ENCODE peak calls at places on chromosomes 12 and 14, in ten cellular contexts. P, F, T, G, S, I, C, W, K and Q are unnamed samples.

GRCh38 chr14:53409974-53410373 is 256.9 kb upstream of the DDHD1 start:
- DNase-seq in W (no peak), C (no peak), P (no peak), T (no peak), G (no peak), F (no peak), S (no peak), K (no peak), I (no peak), Q (no peak)

GRCh38 chr14:100832311-100832960 is 6.5 kb downstream of the MEG3 start:
- DNase-seq in G (no peak), F (no peak), I (no peak), P (no peak), W (no peak), S (no peak), K (no peak), C (no peak), T (no peak), Q (no peak)

GRCh38 chr12:81170072-81170471 is 92.2 kb downstream of the ACSS3 start:
- DNase-seq in C (no peak), S (no peak), I (no peak), T (peak; percentile 19), P (no peak), W (no peak), F (no peak), G (no peak), K (no peak), Q (no peak)

GRCh38 chr12:76069339-76069738 is 15.1 kb downstream of the NAP1L1 start:
- DNase-seq in F (no peak), W (no peak), K (no peak), P (no peak), G (no peak), I (no peak), C (no peak), T (no peak), S (no peak), Q (no peak)

GRCh38 chr12:121576851-121577391 is 3.9 kb downstream of the KDM2B start:
- DNase-seq in F (no peak), S (no peak), G (no peak), T (no peak), I (peak; percentile 93), K (no peak), W (no peak), P (no peak), C (peak; percentile 58), Q (no peak)

GRCh38 chr12:39575498-39575875 is 44.1 kb downstream of the ABCD2 start:
- DNase-seq in C (no peak), G (no peak), I (no peak), F (no peak), T (no peak), P (no peak), K (no peak), S (no peak), W (no peak), Q (no peak)

GRCh38 chr12:905273-906076 is 44.0 kb downstream of the RAD52 start:
- DNase-seq in G (no peak), T (no peak), S (no peak), K (no peak), I (no peak), P (no peak), F (no peak), W (no peak), C (no peak), Q (no peak)

GRCh38 chr12:75996907-75997447 is 34.6 kb downstream of the PHLDA1 start:
- DNase-seq in C (no peak), T (no peak), S (no peak), P (no peak), G (no peak), W (no peak), K (no peak), F (no peak), I (no peak), Q (no peak)

GRCh38 chr12:82964446-82964845 is 277.7 kb downstream of the TMTC2 start:
- DNase-seq in S (peak; percentile 24), C (peak; percentile 43), F (no peak), W (no peak), K (no peak), I (no peak), G (no peak), T (no peak), P (no peak), Q (no peak)

GRCh38 chr12:14129601-14130178 is 148.3 kb upstream of the GRIN2B start:
- DNase-seq in T (no peak), S (no peak), I (no peak), P (no peak), W (no peak), G (no peak), K (no peak), C (no peak), F (no peak), Q (no peak)

GRCh38 chr12:4932576-4932975 is 22.9 kb downstream of the KCNA1 start:
- DNase-seq in T (no peak), I (no peak), F (no peak), G (no peak), W (no peak), P (no peak), S (no peak), K (no peak), C (peak; percentile 80), Q (no peak)

GRCh38 chr12:27277846-27278260 is 33.8 kb downstream of the STK38L start:
- DNase-seq in K (no peak), W (no peak), P (no peak), C (peak; percentile 79), G (peak; percentile 1), S (peak; percentile 80), F (peak; percentile 42), I (no peak), T (peak; percentile 67), Q (peak; percentile 82)

GRCh38 chr12:10632226-10632625 is 18.8 kb upstream of the MAGOHB start:
- DNase-seq in T (no peak), I (no peak), W (no peak), F (no peak), G (no peak), P (no peak), C (no peak), K (no peak), S (no peak), Q (no peak)

GRCh38 chr12:89574736-89575208 is 48.9 kb upstream of the POC1B start:
- DNase-seq in K (no peak), F (no peak), W (no peak), S (no peak), I (no peak), G (no peak), T (peak; percentile 58), P (no peak), C (no peak), Q (peak; percentile 47)

GRCh38 chr12:3670083-3670620 is 82.8 kb downstream of the CRACR2A start:
- DNase-seq in K (no peak), P (no peak), F (no peak), T (no peak), S (no peak), I (no peak), G (no peak), C (no peak), W (no peak), Q (no peak)